ENCODE peak calls at places on chromosomes 2 and 18, in six cellular contexts. M is left lung, H is IMR-90, A is adrenal gland, T is heart left ventricle, S is keratinocyte. Q is an unnamed sample.

GRCh38 chr2:238528953-238529781 is 102.4 kb downstream of the ASB1 start:
- DNase-seq in M (no peak), H (peak; percentile 82), A (no peak), T (no peak), S (no peak), Q (no peak)

GRCh38 chr2:177983183-177983788 is 89.3 kb downstream of the PDE11A start:
- DNase-seq in M (no peak), H (peak; percentile 71), A (peak; percentile 20), T (no peak), S (no peak), Q (peak; percentile 0)

GRCh38 chr18:79123948-79124347 is 54.8 kb downstream of the ATP9B start:
- DNase-seq in M (no peak), H (peak; percentile 6), A (no peak), T (no peak), S (no peak), Q (no peak)

GRCh38 chr2:235087812-235088607 is 136.2 kb downstream of the SH3BP4 start:
- DNase-seq in M (no peak), H (no peak), A (peak; percentile 20), T (peak; percentile 61), S (no peak), Q (no peak)

GRCh38 chr2:238847841-238848565 is at the start of gene TWIST2:
- DNase-seq in M (peak; percentile 89), H (peak; percentile 91), A (peak; percentile 46), T (peak; percentile 72), S (no peak), Q (no peak)

GRCh38 chr18:49431563-49431962 is 28.9 kb downstream of the DYM start:
- DNase-seq in M (no peak), H (peak; percentile 40), A (no peak), T (no peak), S (peak; percentile 35), Q (no peak)

GRCh38 chr2:106107509-106108131 is 86.5 kb downstream of the UXS1 start:
- DNase-seq in M (no peak), H (peak; percentile 81), A (no peak), T (no peak), S (no peak), Q (no peak)

GRCh38 chr2:200300650-200301314 is 5.7 kb upstream of the SPATS2L start:
- DNase-seq in M (no peak), H (peak; percentile 76), A (no peak), T (no peak), S (peak; percentile 99), Q (no peak)

GRCh38 chr2:190835303-190835930 is 45.2 kb upstream of the GLS start:
- DNase-seq in M (no peak), H (peak; percentile 89), A (peak; percentile 78), T (peak; percentile 30), S (no peak), Q (no peak)

GRCh38 chr2:23661276-23662050 is 265.5 kb downstream of the ATAD2B start:
- DNase-seq in M (peak; percentile 42), H (no peak), A (no peak), T (no peak), S (no peak), Q (no peak)

GRCh38 chr2:205763708-205764501 is 81.6 kb downstream of the NRP2 start:
- DNase-seq in M (peak; percentile 87), H (peak; percentile 63), A (no peak), T (peak; percentile 29), S (no peak), Q (no peak)

GRCh38 chr2:148875387-148876051 is 492 bp downstream of the KIF5C start:
- DNase-seq in M (peak; percentile 64), H (no peak), A (peak; percentile 18), T (no peak), S (no peak), Q (peak; percentile 9)

GRCh38 chr18:59837586-59837985 is 62.2 kb upstream of the PMAIP1 start:
- DNase-seq in M (no peak), H (peak; percentile 67), A (peak; percentile 26), T (peak; percentile 20), S (peak; percentile 23), Q (peak; percentile 35)

GRCh38 chr2:180983468-180984388 is 3.3 kb downstream of the UBE2E3 start:
- DNase-seq in M (no peak), H (peak; percentile 69), A (no peak), T (no peak), S (no peak), Q (no peak)
- TF ChIP-seq CTCF in M (no peak), H (peak; percentile 46), A (no peak), T (no peak), S (peak; percentile 47), Q (peak; percentile 63)

DNA sequence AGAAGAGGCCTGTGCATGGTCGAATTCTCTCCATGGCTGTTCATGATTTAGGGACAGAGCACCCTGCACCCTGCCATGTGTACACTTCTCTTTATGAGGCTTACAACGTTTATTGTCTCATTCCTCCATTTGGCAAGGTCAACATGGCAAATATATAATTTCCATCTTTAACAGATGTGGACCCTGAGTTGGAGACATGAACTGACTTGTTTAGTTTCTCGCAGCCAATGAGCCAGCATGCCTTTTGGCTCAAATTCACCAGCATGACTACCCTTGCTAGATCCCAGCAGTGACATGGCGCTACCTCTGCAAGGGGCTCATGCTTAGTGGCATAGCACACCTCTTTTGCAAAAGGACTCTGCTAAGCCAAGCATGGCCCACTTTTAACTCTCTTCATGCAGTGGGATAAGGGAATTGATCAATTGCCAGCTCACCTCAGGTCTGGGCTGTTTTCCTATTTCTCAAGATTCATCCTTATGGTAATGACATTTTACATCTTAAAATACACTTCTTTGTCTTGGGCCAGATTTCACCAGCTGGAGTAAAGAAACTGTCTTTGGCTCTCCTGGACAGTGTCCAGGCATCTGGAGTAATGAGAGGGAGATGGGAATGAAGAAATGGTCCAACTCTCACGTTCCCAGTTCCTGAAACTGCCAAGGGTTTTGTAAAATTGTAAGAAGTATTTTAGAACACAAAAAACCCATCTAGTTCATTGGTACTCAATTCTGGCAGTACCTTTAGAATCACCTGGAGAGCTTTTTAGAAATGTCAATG is 159.6 kb downstream of the SETBP1 start:
- DNase-seq in M (no peak), H (no peak), A (no peak), T (no peak), S (no peak), Q (no peak)
- H3K27ac ChIP-seq in M (no peak overlapping the region), H (no peak overlapping the region), A (no peak overlapping the region), T (no peak overlapping the region), S (no peak overlapping the region), Q (no peak overlapping the region)

GRCh38 chr2:202033317-202034248 is at the start of gene FZD7:
- DNase-seq in M (peak; percentile 95), H (peak; percentile 92), A (peak; percentile 95), T (peak; percentile 94), S (peak; percentile 28), Q (peak; percentile 87)
- H3K27me3 ChIP-seq in M (peaks cover 11% of the 10 kb centered on the region), H (no peaks in the 10 kb centered on the region), A (peaks cover 5% of the 10 kb centered on the region), T (peaks cover 52% of the 10 kb centered on the region), S (peaks cover 13% of the 10 kb centered on the region), Q (peaks cover 30% of the 10 kb centered on the region)

DNA sequence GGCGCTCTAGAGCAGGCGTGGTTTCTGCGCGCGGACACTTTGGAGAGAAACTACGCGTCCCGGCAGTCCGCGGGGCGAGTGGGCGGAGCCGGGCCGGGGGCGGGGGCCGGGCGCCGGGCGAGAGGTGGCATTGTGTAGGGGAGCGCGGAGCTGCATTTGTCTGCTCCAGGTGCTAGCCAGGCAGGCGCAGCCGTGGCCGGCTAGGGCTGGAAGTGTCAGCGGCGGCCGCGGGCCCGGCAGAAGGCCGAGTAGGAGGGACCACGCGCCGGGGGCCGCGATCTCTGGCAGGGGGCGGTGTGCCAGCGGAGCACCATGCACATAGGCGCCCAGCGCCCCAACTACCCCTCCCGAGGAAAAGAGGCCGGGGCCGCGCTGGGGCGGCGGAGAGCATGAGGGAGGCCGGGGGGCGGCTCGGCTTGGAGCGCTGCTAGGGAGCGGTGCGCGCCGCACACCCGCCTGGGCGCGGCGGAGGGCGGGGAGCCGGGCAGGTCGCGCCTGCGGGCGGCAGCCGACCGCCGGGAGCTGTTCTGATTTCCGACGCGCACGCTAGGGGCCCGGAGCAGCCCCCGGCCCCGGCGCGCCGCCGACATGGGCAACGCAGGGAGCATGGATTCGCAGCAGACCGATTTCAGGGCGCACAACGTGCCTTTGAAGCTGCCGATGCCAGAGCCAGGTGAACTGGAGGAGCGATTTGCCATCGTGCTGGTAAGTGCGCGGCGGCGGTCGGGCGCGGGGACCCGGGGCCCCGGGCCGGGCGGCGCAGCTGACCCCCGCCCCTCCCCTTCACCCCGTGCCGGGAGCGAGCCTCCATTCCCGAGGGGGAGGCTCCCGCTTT is at the start of gene FMNL2:
- DNase-seq in M (peak; percentile 92), H (peak; percentile 65), A (peak; percentile 89), T (peak; percentile 86), S (no peak), Q (no peak)
- TF ChIP-seq CTCF in M (no peak), H (no peak), A (no peak), T (no peak), S (no peak), Q (no peak)

DNA sequence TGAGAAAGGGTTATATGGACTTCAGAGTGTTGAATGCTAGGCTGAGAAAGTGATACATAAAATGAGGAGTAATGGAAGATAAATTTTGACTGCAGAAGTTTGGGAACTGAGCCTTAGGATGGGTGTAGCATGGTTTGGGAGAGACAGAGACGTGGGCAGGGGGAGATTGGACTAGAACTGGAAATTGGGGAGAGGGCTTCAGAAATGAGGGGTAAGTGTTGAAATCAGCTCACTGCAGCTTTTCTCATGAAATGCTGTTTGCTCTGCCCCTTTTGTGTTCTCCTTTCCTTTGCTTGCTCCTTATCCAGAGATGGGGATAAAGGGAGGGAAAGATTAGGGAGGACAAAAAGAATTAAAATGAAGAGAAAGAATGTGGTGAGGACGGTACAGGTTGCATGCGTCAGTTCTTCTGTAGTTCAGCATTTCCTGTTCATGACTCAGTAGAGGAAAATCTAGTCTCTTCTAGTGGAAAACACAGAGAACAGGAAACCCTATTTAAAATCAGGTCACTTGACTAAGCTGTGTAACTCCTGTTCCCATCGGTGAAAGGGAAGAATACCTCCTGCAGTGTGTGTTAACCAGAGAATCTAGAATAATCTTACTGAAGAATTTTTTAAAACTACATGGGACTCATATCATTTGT is 105.6 kb downstream of the CRIM1 start:
- DNase-seq in M (no peak), H (peak; percentile 96), A (no peak), T (no peak), S (peak; percentile 64), Q (no peak)
- H3K27ac ChIP-seq in M (peak overlapping the region; percentile 10), H (peak overlapping the region; percentile 96), A (no peak overlapping the region), T (peak overlapping the region; percentile 44), S (peak overlapping the region; percentile 74), Q (no peak overlapping the region)

GRCh38 chr2:219496247-219496646 is 2.4 kb upstream of the GMPPA start:
- DNase-seq in M (no peak), H (no peak), A (no peak), T (no peak), S (no peak), Q (no peak)

GRCh38 chr2:219496781-219497494 is 1.8 kb upstream of the GMPPA start:
- DNase-seq in M (no peak), H (no peak), A (peak; percentile 36), T (no peak), S (no peak), Q (no peak)

GRCh38 chr2:219495531-219496122 is 3.1 kb upstream of the GMPPA start:
- DNase-seq in M (no peak), H (peak; percentile 74), A (peak; percentile 61), T (peak; percentile 67), S (no peak), Q (peak; percentile 51)

GRCh38 chr2:219493086-219493485 is 5.6 kb upstream of the GMPPA start:
- DNase-seq in M (peak; percentile 51), H (no peak), A (no peak), T (no peak), S (no peak), Q (no peak)

DNA sequence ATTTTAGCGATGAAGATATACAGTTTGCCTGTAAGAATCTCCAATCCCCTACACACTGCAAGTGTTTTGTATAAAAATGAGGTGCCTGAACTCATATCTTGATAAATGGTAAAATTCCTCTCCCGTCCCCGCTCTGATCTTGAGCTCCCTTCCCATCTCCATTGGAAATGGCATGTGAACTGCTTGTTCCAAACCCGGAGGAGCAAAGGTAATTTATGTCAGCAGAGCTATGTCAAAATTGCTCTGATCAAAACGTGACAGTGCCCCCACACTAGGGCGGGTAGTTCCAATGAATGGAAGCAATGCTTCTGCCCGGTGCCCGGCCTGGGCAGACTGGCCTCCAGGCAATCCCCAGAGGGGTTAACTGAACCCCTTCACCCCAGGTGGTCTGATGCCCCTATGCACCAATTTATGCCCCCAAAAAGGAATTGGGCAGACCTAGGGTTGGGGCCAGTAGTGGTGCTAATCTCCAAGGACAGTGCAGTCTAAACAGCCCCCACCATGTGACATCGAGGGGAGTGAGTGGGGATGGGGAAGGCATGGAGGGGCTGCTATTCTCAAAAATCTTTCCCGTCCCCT is 3.6 kb upstream of the GMPPA start:
- DNase-seq in M (no peak), H (no peak), A (no peak), T (no peak), S (no peak), Q (no peak)
- H3K27me3 ChIP-seq in M (peaks cover 23% of the 10 kb centered on the region), H (no peaks in the 10 kb centered on the region), A (peaks cover 12% of the 10 kb centered on the region), T (peaks cover 41% of the 10 kb centered on the region), S (peaks cover 50% of the 10 kb centered on the region), Q (peaks cover 58% of the 10 kb centered on the region)